ENCODE peak calls at places on chromosome 5, in four cellular contexts. V, A, C and D are unnamed samples.

GRCh38 chr5:139600336-139600949 is 39.3 kb downstream of the UBE2D2 start:
- DNase-seq in V (no peak), A (no peak), C (no peak), D (no peak)

GRCh38 chr5:39314591-39314990 is 49.7 kb downstream of the C9 start:
- DNase-seq in V (no peak), A (no peak), C (no peak), D (no peak)

GRCh38 chr5:161302557-161302956 is 244.0 kb downstream of the GABRB2 start:
- DNase-seq in V (no peak), A (no peak), C (no peak), D (no peak)

GRCh38 chr5:33691846-33692245 is 199.9 kb downstream of the ADAMTS12 start:
- DNase-seq in V (no peak), A (no peak), C (no peak), D (no peak)

GRCh38 chr5:180395540-180396274 is 42.6 kb upstream of the GFPT2 start:
- DNase-seq in V (peak; percentile 6), A (no peak), C (no peak), D (peak; percentile 2)

GRCh38 chr5:135332519-135333150 is 66.4 kb downstream of the MACROH2A1 start:
- DNase-seq in V (peak; percentile 75), A (no peak), C (peak; percentile 59), D (peak; percentile 66)

GRCh38 chr5:174741352-174741751 is 17.0 kb downstream of the MSX2 start:
- DNase-seq in V (no peak), A (no peak), C (no peak), D (no peak)

GRCh38 chr5:157458835-157459234 is 1.2 kb upstream of the NIPAL4 start:
- DNase-seq in V (no peak), A (no peak), C (no peak), D (no peak)

GRCh38 chr5:39518516-39518915 is 93.7 kb upstream of the DAB2 start:
- DNase-seq in V (no peak), A (no peak), C (no peak), D (no peak)

GRCh38 chr5:159965031-159965837 is 43.7 kb upstream of the TTC1 start:
- DNase-seq in V (peak; percentile 50), A (no peak), C (peak; percentile 20), D (peak; percentile 69)

GRCh38 chr5:34957857-34958690 is 28.7 kb downstream of the DNAJC21 start:
- DNase-seq in V (peak; percentile 54), A (no peak), C (peak; percentile 30), D (peak; percentile 61)

GRCh38 chr5:102545175-102545574 is 46.4 kb upstream of the SLCO6A1 start:
- DNase-seq in V (peak; percentile 5), A (peak; percentile 43), C (peak; percentile 35), D (peak; percentile 11)

GRCh38 chr5:106140101-106140500 is 1530.6 kb downstream of the EFNA5 start:
- DNase-seq in V (no peak), A (no peak), C (no peak), D (no peak)

GRCh38 chr5:57094753-57095683 is 78.8 kb upstream of the GPBP1 start:
- DNase-seq in V (no peak), A (peak; percentile 15), C (peak; percentile 22), D (no peak)

GRCh38 chr5:169686137-169686536 is 49.1 kb downstream of the DOCK2 start:
- DNase-seq in V (no peak), A (no peak), C (no peak), D (no peak)

GRCh38 chr5:97107266-97107665 is 35.1 kb downstream of the LIX1 start:
- DNase-seq in V (no peak), A (no peak), C (no peak), D (no peak)

GRCh38 chr5:172683696-172684464 is 42.8 kb downstream of the NEURL1B start:
- DNase-seq in V (no peak), A (no peak), C (no peak), D (no peak)

GRCh38 chr5:60334281-60334713 is 365.7 kb downstream of the DEPDC1B start:
- DNase-seq in V (no peak), A (no peak), C (peak; percentile 18), D (no peak)

GRCh38 chr5:12413585-12413984 is 509.3 kb upstream of the CTNND2 start:
- DNase-seq in V (no peak), A (no peak), C (no peak), D (no peak)

GRCh38 chr5:160262151-160262550 is 32.8 kb downstream of the FABP6 start:
- DNase-seq in V (no peak), A (no peak), C (peak; percentile 18), D (peak; percentile 75)

GRCh38 chr5:39726467-39726866 is 301.7 kb upstream of the DAB2 start:
- DNase-seq in V (no peak), A (no peak), C (no peak), D (no peak)

GRCh38 chr5:170590537-170590936 is 86.7 kb downstream of the KCNIP1 start:
- DNase-seq in V (no peak), A (no peak), C (no peak), D (no peak)

GRCh38 chr5:38556599-38557308 is at the start of gene LIFR:
- DNase-seq in V (peak; percentile 92), A (no peak), C (peak; percentile 39), D (peak; percentile 98)

GRCh38 chr5:2488593-2488992 is 262.9 kb downstream of the IRX2 start:
- DNase-seq in V (no peak), A (no peak), C (no peak), D (no peak)

GRCh38 chr5:101102506-101102905 is 199.4 kb upstream of the ST8SIA4 start:
- DNase-seq in V (no peak), A (no peak), C (peak; percentile 25), D (no peak)

GRCh38 chr5:81360640-81361039 is 33.3 kb downstream of the ACOT12 start:
- DNase-seq in V (no peak), A (no peak), C (no peak), D (no peak)

GRCh38 chr5:109694451-109694891 is 4.7 kb downstream of the MAN2A1 start:
- DNase-seq in V (no peak), A (no peak), C (no peak), D (no peak)

GRCh38 chr5:78376315-78376714 is 15.9 kb downstream of the SCAMP1 start:
- DNase-seq in V (no peak), A (no peak), C (no peak), D (no peak)

GRCh38 chr5:80143491-80143890 is 108.3 kb downstream of the THBS4 start:
- DNase-seq in V (no peak), A (no peak), C (no peak), D (no peak)

GRCh38 chr5:118863345-118863744 is 125.0 kb downstream of the DTWD2 start:
- DNase-seq in V (no peak), A (no peak), C (no peak), D (no peak)

GRCh38 chr5:37554938-37555337 is 175.8 kb downstream of the WDR70 start:
- DNase-seq in V (peak; percentile 18), A (no peak), C (peak; percentile 25), D (peak; percentile 14)

GRCh38 chr5:81852277-81853004 is 101.5 kb upstream of the SSBP2 start:
- DNase-seq in V (peak; percentile 52), A (no peak), C (no peak), D (peak; percentile 59)

GRCh38 chr5:95959964-95960801 is 1.5 kb downstream of the ELL2 start:
- DNase-seq in V (no peak), A (no peak), C (no peak), D (peak; percentile 45)

GRCh38 chr5:185095-186070 is 5.9 kb upstream of the LRRC14B start:
- DNase-seq in V (no peak), A (no peak), C (no peak), D (no peak)

GRCh38 chr5:159324986-159325385 is 5.3 kb downstream of the IL12B start:
- DNase-seq in V (no peak), A (no peak), C (no peak), D (no peak)

GRCh38 chr5:179559280-179560252 is 9.2 kb downstream of the RUFY1 start:
- DNase-seq in V (no peak), A (peak; percentile 95), C (peak; percentile 92), D (peak; percentile 95)

GRCh38 chr5:155529366-155529765 is 515.8 kb downstream of the KIF4B start:
- DNase-seq in V (no peak), A (no peak), C (no peak), D (peak; percentile 42)

GRCh38 chr5:155530046-155530445 is 516.5 kb downstream of the KIF4B start:
- DNase-seq in V (no peak), A (no peak), C (no peak), D (peak; percentile 21)

GRCh38 chr5:155532621-155533314 is 519.2 kb downstream of the KIF4B start:
- DNase-seq in V (no peak), A (no peak), C (no peak), D (no peak)
- TF ChIP-seq RAD21 in V (no peak), A (no peak), C (no peak), D (no peak)

DNA sequence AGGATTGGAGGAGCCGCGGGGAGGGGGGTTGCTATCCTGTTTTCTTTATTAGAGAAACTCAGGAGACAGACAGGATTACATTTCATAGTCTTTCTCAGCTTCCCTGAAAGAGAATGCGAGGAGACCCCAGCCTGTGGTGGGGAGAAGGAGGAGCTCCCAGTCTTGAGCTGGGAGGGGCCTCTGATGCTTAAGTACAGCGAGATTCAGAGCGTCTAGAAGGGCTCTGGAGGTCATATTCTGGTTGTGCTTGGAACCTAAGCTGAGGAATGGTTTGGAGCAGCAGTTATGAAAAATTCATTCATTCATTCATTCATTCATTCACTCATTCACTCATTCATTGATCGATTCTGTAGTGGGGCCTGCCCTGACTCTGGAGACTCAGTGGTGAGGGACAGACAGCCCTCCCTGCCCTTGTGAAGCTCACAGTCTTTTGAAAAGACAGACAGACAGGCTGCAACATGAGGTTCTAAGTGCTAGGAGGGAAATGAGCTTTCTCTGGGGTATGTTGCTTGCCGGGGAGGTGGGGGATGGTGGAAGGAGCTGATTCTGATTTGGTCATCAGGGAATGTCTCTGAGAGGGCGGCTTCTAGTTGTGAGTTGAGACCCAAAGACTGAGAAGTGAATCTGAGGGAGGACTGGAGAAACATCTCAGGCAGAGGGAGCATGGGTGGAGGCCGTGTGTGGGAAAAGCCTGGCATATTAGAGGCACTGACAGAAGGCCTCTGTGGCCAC is 2.5 kb upstream of the SPRY4 start:
- DNase-seq in V (no peak), A (no peak), C (no peak), D (no peak)
- TF ChIP-seq TAF1 in V (no peak), A (peak; percentile 58), C (no peak), D (peak; percentile 67)

GRCh38 chr5:77211013-77211690 is 672 bp downstream of the PDE8B start:
- DNase-seq in V (no peak), A (peak; percentile 25), C (no peak), D (peak; percentile 79)

GRCh38 chr5:77211691-77212047 is 1.2 kb downstream of the PDE8B start:
- DNase-seq in V (no peak), A (no peak), C (no peak), D (no peak)

GRCh38 chr5:77208507-77209163 is 1.8 kb upstream of the PDE8B start:
- DNase-seq in V (no peak), A (no peak), C (no peak), D (no peak)

GRCh38 chr5:77209495-77210090 is 887 bp upstream of the PDE8B start:
- DNase-seq in V (no peak), A (no peak), C (no peak), D (no peak)

GRCh38 chr5:77210091-77211012 is at the start of gene PDE8B:
- DNase-seq in V (no peak), A (no peak), C (no peak), D (peak; percentile 81)
- H3K4me2 ChIP-seq in V (no peak within 1 kb of the TSS), A (peak within 1 kb of the TSS; percentile 87), C (peak within 1 kb of the TSS; percentile 37), D (no peak within 1 kb of the TSS)

DNA sequence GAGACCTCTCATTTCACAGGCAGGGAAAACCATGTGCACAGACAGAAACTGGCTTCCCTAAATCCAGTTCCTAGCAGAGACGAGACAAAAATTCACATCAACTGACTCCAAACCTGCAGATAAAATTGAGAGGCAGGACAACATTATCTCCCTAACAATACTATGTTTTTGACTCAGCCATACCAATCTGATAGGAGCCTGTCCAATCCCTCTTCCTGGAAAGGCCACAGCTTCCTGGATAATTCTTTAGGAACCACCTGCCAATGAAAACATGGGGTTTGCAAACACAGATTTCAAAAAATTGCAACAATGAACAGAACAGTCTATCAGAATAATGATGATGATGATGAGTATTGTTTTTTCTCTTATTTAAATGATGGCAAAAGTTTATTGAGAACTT is 22.4 kb downstream of the SH3TC2 start:
- DNase-seq in V (no peak), A (no peak), C (no peak), D (no peak)
- TF ChIP-seq RAD21 in V (no peak), A (no peak), C (no peak), D (no peak)